ENCODE peak calls at places on chromosome 16, in five cellular contexts. K is CD8-positive, alpha-beta memory T cell; J is NCI-H69; R is T1000; W is cardiac septum. L is an unnamed sample.

GRCh38 chr16:35258381-35258780 is 1799.0 kb downstream of the TP53TG3F start:
- DNase-seq in K (no peak), J (no peak), R (no peak), W (no peak), L (no peak)

GRCh38 chr16:54928421-54929089 is 2.1 kb upstream of the IRX5 start:
- DNase-seq in K (peak), J (peak), R (peak), W (peak), L (peak)

GRCh38 chr16:75792781-75793180 is 66.5 kb upstream of the CPHXL start:
- DNase-seq in K (no peak), J (no peak), R (no peak), W (no peak), L (no peak)

GRCh38 chr16:56542039-56542438 is 22.2 kb upstream of the BBS2 start:
- DNase-seq in K (no peak), J (no peak), R (no peak), W (no peak), L (no peak)

GRCh38 chr16:56673916-56674315 is 4.3 kb downstream of the MT1H start:
- DNase-seq in K (no peak), J (no peak), R (no peak), W (no peak), L (no peak)

GRCh38 chr16:20851601-20852000 is 45.3 kb downstream of the REXO5 start:
- DNase-seq in K (no peak), J (no peak), R (no peak), W (no peak), L (peak)

GRCh38 chr16:86575754-86576557 is 2.4 kb upstream of the FOXL1 start:
- DNase-seq in K (no peak), J (peak), R (peak), W (peak), L (no peak)

GRCh38 chr16:56609463-56609921 is 1.1 kb downstream of the MT2A start:
- DNase-seq in K (peak), J (peak), R (no peak), W (no peak), L (peak)

GRCh38 chr16:57533366-57533617 is 3.1 kb downstream of the CCDC102A start:
- DNase-seq in K (no peak), J (no peak), R (no peak), W (no peak), L (no peak)

GRCh38 chr16:12868169-12868568 is 33.2 kb upstream of the SHISA9 start:
- DNase-seq in K (no peak), J (peak), R (no peak), W (no peak), L (no peak)

GRCh38 chr16:80752563-80752962 is 51.8 kb downstream of the CDYL2 start:
- DNase-seq in K (no peak), J (no peak), R (no peak), W (no peak), L (no peak)

GRCh38 chr16:88650749-88651275 is at the start of gene CYBA:
- DNase-seq in K (peak), J (peak), R (peak), W (peak), L (no peak)

GRCh38 chr16:2439598-2439997 is 10.4 kb downstream of the CCNF start:
- DNase-seq in K (no peak), J (no peak), R (no peak), W (no peak), L (no peak)

GRCh38 chr16:29811896-29812665 is at the start of gene PRRT2:
- DNase-seq in K (no peak), J (peak), R (no peak), W (no peak), L (peak)

GRCh38 chr16:86307518-86307903 is 202.8 kb upstream of the FOXF1 start:
- DNase-seq in K (no peak), J (no peak), R (no peak), W (no peak), L (no peak)

GRCh38 chr16:48123104-48123788 is 32.5 kb downstream of the ABCC12 start:
- DNase-seq in K (no peak), J (peak), R (peak), W (no peak), L (peak)

GRCh38 chr16:85088570-85089214 is 23.6 kb downstream of the CIBAR2 start:
- DNase-seq in K (no peak), J (no peak), R (no peak), W (no peak), L (no peak)

GRCh38 chr16:10370096-10370726 is 15.7 kb upstream of the ATF7IP2 start:
- DNase-seq in K (no peak), J (no peak), R (no peak), W (no peak), L (no peak)

GRCh38 chr16:1331712-1332617 is 1.5 kb upstream of the BAIAP3 start:
- DNase-seq in K (peak), J (peak), R (peak), W (no peak), L (no peak)

GRCh38 chr16:19167710-19168172 is 299 bp upstream of the SYT17 start:
- DNase-seq in K (no peak), J (peak), R (no peak), W (no peak), L (peak)

GRCh38 chr16:88128556-88128955 is 177.3 kb downstream of the BANP start:
- DNase-seq in K (no peak), J (no peak), R (no peak), W (no peak), L (no peak)

GRCh38 chr16:25679468-25680010 is 12.2 kb upstream of the HS3ST4 start:
- DNase-seq in K (no peak), J (no peak), R (no peak), W (no peak), L (no peak)

GRCh38 chr16:1929105-1929504 is 10.9 kb upstream of the HS3ST6 start:
- DNase-seq in K (no peak), J (peak), R (no peak), W (no peak), L (peak)

GRCh38 chr16:2475413-2476344 is 752 bp downstream of the TBC1D24 start:
- DNase-seq in K (peak), J (peak), R (no peak), W (no peak), L (no peak)